ENCODE peak calls at places on chromosomes 3 and 15, in seven cellular contexts. One of them, this sample, is unnamed.

GRCh38 chr15:58213587-58214360 is 75.6 kb downstream of the AQP9 start:
- DNase-seq in activated gamma-delta T cell treated with Interleukin-2 at 50 U/mL for 16 hours: no peak
- DNase-seq in neuronal stem cell: no peak
- DNase-seq in erythroblast: no peak
- DNase-seq in fibroblast of villous mesenchyme: peak
- DNase-seq in T-helper 1 cell: no peak
- DNase-seq in ovary: no peak
- DNase-seq in this sample: no peak

GRCh38 chr3:26962419-26963355 is 340.1 kb downstream of the LRRC3B start:
- DNase-seq in fibroblast of villous mesenchyme: no peak
- DNase-seq in activated gamma-delta T cell treated with Interleukin-2 at 50 U/mL for 16 hours: no peak
- DNase-seq in ovary: no peak
- DNase-seq in neuronal stem cell: no peak
- DNase-seq in T-helper 1 cell: no peak
- DNase-seq in erythroblast: no peak
- DNase-seq in this sample: no peak

GRCh38 chr3:183576487-183577107 is 21.1 kb upstream of the KLHL6 start:
- DNase-seq in erythroblast: no peak
- DNase-seq in ovary: peak
- DNase-seq in activated gamma-delta T cell treated with Interleukin-2 at 50 U/mL for 16 hours: no peak
- DNase-seq in T-helper 1 cell: no peak
- DNase-seq in fibroblast of villous mesenchyme: no peak
- DNase-seq in neuronal stem cell: no peak
- DNase-seq in this sample: no peak

GRCh38 chr3:124834723-124835718 is 52.1 kb downstream of the ITGB5 start:
- DNase-seq in ovary: peak
- DNase-seq in erythroblast: peak
- DNase-seq in T-helper 1 cell: peak
- DNase-seq in fibroblast of villous mesenchyme: peak
- DNase-seq in neuronal stem cell: no peak
- DNase-seq in activated gamma-delta T cell treated with Interleukin-2 at 50 U/mL for 16 hours: peak
- DNase-seq in this sample: peak

GRCh38 chr3:155078959-155079794 is 942 bp upstream of the MME start:
- DNase-seq in activated gamma-delta T cell treated with Interleukin-2 at 50 U/mL for 16 hours: peak
- DNase-seq in fibroblast of villous mesenchyme: peak
- DNase-seq in erythroblast: no peak
- DNase-seq in ovary: no peak
- DNase-seq in T-helper 1 cell: no peak
- DNase-seq in neuronal stem cell: peak
- DNase-seq in this sample: no peak

GRCh38 chr3:35602395-35602936 is 36.9 kb upstream of the ARPP21 start:
- DNase-seq in T-helper 1 cell: no peak
- DNase-seq in fibroblast of villous mesenchyme: no peak
- DNase-seq in neuronal stem cell: no peak
- DNase-seq in activated gamma-delta T cell treated with Interleukin-2 at 50 U/mL for 16 hours: no peak
- DNase-seq in ovary: no peak
- DNase-seq in erythroblast: no peak
- DNase-seq in this sample: no peak

GRCh38 chr15:67127925-67128324 is 62.5 kb downstream of the SMAD3 start:
- DNase-seq in neuronal stem cell: no peak
- DNase-seq in fibroblast of villous mesenchyme: peak
- DNase-seq in activated gamma-delta T cell treated with Interleukin-2 at 50 U/mL for 16 hours: no peak
- DNase-seq in ovary: no peak
- DNase-seq in T-helper 1 cell: no peak
- DNase-seq in erythroblast: no peak
- DNase-seq in this sample: no peak

GRCh38 chr3:52792413-52792812 is 2.2 kb upstream of the ITIH3 start:
- DNase-seq in erythroblast: no peak
- DNase-seq in T-helper 1 cell: no peak
- DNase-seq in fibroblast of villous mesenchyme: no peak
- DNase-seq in neuronal stem cell: no peak
- DNase-seq in ovary: no peak
- DNase-seq in activated gamma-delta T cell treated with Interleukin-2 at 50 U/mL for 16 hours: no peak
- DNase-seq in this sample: no peak

GRCh38 chr3:72060447-72061034 is 275.6 kb upstream of the PROK2 start:
- DNase-seq in erythroblast: no peak
- DNase-seq in fibroblast of villous mesenchyme: no peak
- DNase-seq in T-helper 1 cell: no peak
- DNase-seq in ovary: no peak
- DNase-seq in activated gamma-delta T cell treated with Interleukin-2 at 50 U/mL for 16 hours: no peak
- DNase-seq in neuronal stem cell: no peak
- DNase-seq in this sample: no peak

GRCh38 chr3:142259359-142259758 is 34.0 kb upstream of the GK5 start:
- DNase-seq in T-helper 1 cell: no peak
- DNase-seq in ovary: no peak
- DNase-seq in neuronal stem cell: peak
- DNase-seq in erythroblast: no peak
- DNase-seq in activated gamma-delta T cell treated with Interleukin-2 at 50 U/mL for 16 hours: no peak
- DNase-seq in fibroblast of villous mesenchyme: no peak
- DNase-seq in this sample: no peak

GRCh38 chr3:45123841-45124269 is 22.3 kb downstream of the CDCP1 start:
- DNase-seq in fibroblast of villous mesenchyme: peak
- DNase-seq in ovary: no peak
- DNase-seq in neuronal stem cell: no peak
- DNase-seq in T-helper 1 cell: no peak
- DNase-seq in activated gamma-delta T cell treated with Interleukin-2 at 50 U/mL for 16 hours: no peak
- DNase-seq in erythroblast: no peak
- DNase-seq in this sample: no peak

GRCh38 chr3:44674211-44674610 is 25.7 kb downstream of the ZNF35 start:
- DNase-seq in activated gamma-delta T cell treated with Interleukin-2 at 50 U/mL for 16 hours: no peak
- DNase-seq in ovary: no peak
- DNase-seq in erythroblast: no peak
- DNase-seq in T-helper 1 cell: no peak
- DNase-seq in fibroblast of villous mesenchyme: no peak
- DNase-seq in neuronal stem cell: no peak
- DNase-seq in this sample: no peak

GRCh38 chr3:52253314-52254260 is 8.0 kb downstream of the PPM1M start:
- DNase-seq in erythroblast: no peak
- DNase-seq in ovary: no peak
- DNase-seq in fibroblast of villous mesenchyme: no peak
- DNase-seq in activated gamma-delta T cell treated with Interleukin-2 at 50 U/mL for 16 hours: peak
- DNase-seq in neuronal stem cell: no peak
- DNase-seq in T-helper 1 cell: peak
- DNase-seq in this sample: peak

GRCh38 chr3:190024912-190025311 is 95.8 kb downstream of the P3H2 start:
- DNase-seq in erythroblast: no peak
- DNase-seq in neuronal stem cell: no peak
- DNase-seq in ovary: no peak
- DNase-seq in T-helper 1 cell: no peak
- DNase-seq in fibroblast of villous mesenchyme: no peak
- DNase-seq in activated gamma-delta T cell treated with Interleukin-2 at 50 U/mL for 16 hours: no peak
- DNase-seq in this sample: no peak

GRCh38 chr3:130906374-130906995 is 12.6 kb downstream of the ATP2C1 start:
- DNase-seq in neuronal stem cell: no peak
- DNase-seq in fibroblast of villous mesenchyme: peak
- DNase-seq in T-helper 1 cell: no peak
- DNase-seq in erythroblast: no peak
- DNase-seq in ovary: no peak
- DNase-seq in activated gamma-delta T cell treated with Interleukin-2 at 50 U/mL for 16 hours: no peak
- DNase-seq in this sample: no peak

GRCh38 chr3:65785065-65785645 is 253.6 kb downstream of the MAGI1 start:
- DNase-seq in erythroblast: peak
- DNase-seq in T-helper 1 cell: no peak
- DNase-seq in activated gamma-delta T cell treated with Interleukin-2 at 50 U/mL for 16 hours: no peak
- DNase-seq in fibroblast of villous mesenchyme: peak
- DNase-seq in ovary: no peak
- DNase-seq in neuronal stem cell: peak
- DNase-seq in this sample: no peak

GRCh38 chr3:49255686-49256085 is 21.3 kb downstream of the C3orf62 start:
- DNase-seq in neuronal stem cell: no peak
- DNase-seq in erythroblast: no peak
- DNase-seq in activated gamma-delta T cell treated with Interleukin-2 at 50 U/mL for 16 hours: no peak
- DNase-seq in T-helper 1 cell: no peak
- DNase-seq in fibroblast of villous mesenchyme: no peak
- DNase-seq in ovary: no peak
- DNase-seq in this sample: no peak

GRCh38 chr3:49305608-49306007 is 28.6 kb upstream of the C3orf62 start:
- DNase-seq in T-helper 1 cell: no peak
- DNase-seq in erythroblast: no peak
- DNase-seq in activated gamma-delta T cell treated with Interleukin-2 at 50 U/mL for 16 hours: no peak
- DNase-seq in fibroblast of villous mesenchyme: no peak
- DNase-seq in ovary: no peak
- DNase-seq in neuronal stem cell: no peak
- DNase-seq in this sample: no peak

GRCh38 chr3:110414851-110415250 is 656.8 kb upstream of the NECTIN3 start:
- DNase-seq in erythroblast: no peak
- DNase-seq in T-helper 1 cell: no peak
- DNase-seq in fibroblast of villous mesenchyme: peak
- DNase-seq in activated gamma-delta T cell treated with Interleukin-2 at 50 U/mL for 16 hours: no peak
- DNase-seq in ovary: no peak
- DNase-seq in neuronal stem cell: no peak
- DNase-seq in this sample: no peak

GRCh38 chr15:64070106-64070505 is 23.5 kb downstream of the CIAO2A start:
- DNase-seq in activated gamma-delta T cell treated with Interleukin-2 at 50 U/mL for 16 hours: no peak
- DNase-seq in erythroblast: peak
- DNase-seq in fibroblast of villous mesenchyme: no peak
- DNase-seq in ovary: no peak
- DNase-seq in neuronal stem cell: no peak
- DNase-seq in T-helper 1 cell: no peak
- DNase-seq in this sample: no peak

GRCh38 chr3:36689560-36689959 is 74.8 kb downstream of the DCLK3 start:
- DNase-seq in ovary: no peak
- DNase-seq in T-helper 1 cell: no peak
- DNase-seq in neuronal stem cell: no peak
- DNase-seq in fibroblast of villous mesenchyme: no peak
- DNase-seq in erythroblast: no peak
- DNase-seq in activated gamma-delta T cell treated with Interleukin-2 at 50 U/mL for 16 hours: no peak
- DNase-seq in this sample: no peak

GRCh38 chr3:149307435-149307783 is 26.0 kb downstream of the TM4SF18 start:
- DNase-seq in fibroblast of villous mesenchyme: no peak
- DNase-seq in neuronal stem cell: no peak
- DNase-seq in erythroblast: no peak
- DNase-seq in ovary: no peak
- DNase-seq in activated gamma-delta T cell treated with Interleukin-2 at 50 U/mL for 16 hours: no peak
- DNase-seq in T-helper 1 cell: no peak
- DNase-seq in this sample: no peak

This sample was measured in transverse colon.